ENCODE peak calls at places on chromosome 5, in five cellular contexts. X is heart left ventricle, C is cardiac fibroblast, N is fibroblast of mammary gland, G is Panc1. D is an unnamed sample.

GRCh38 chr5:96096724-96097123 is 135.1 kb upstream of the ELL2 start:
- DNase-seq in X (no peak), C (no peak), N (peak), G (no peak), D (no peak)

GRCh38 chr5:136042665-136043121 is 13.9 kb downstream of the TGFBI start:
- DNase-seq in X (no peak), C (peak), N (no peak), G (no peak), D (no peak)

GRCh38 chr5:96968614-96969013 is 32.7 kb downstream of the LNPEP start:
- DNase-seq in X (no peak), C (no peak), N (no peak), G (no peak), D (no peak)

GRCh38 chr5:76402251-76402879 is 720 bp upstream of the IQGAP2 start:
- DNase-seq in X (peak), C (no peak), N (no peak), G (no peak), D (no peak)

GRCh38 chr5:15215056-15215455 is 284.9 kb upstream of the FBXL7 start:
- DNase-seq in X (no peak), C (no peak), N (no peak), G (no peak), D (no peak)

GRCh38 chr5:103424008-103424407 is 138.6 kb downstream of the NUDT12 start:
- DNase-seq in X (no peak), C (peak), N (peak), G (no peak), D (peak)

GRCh38 chr5:177312649-177313181 is 1.0 kb upstream of the MXD3 start:
- DNase-seq in X (peak), C (no peak), N (peak), G (no peak), D (no peak)

GRCh38 chr5:17802256-17802655 is 168.0 kb downstream of the TAF11L14 start:
- DNase-seq in X (no peak), C (no peak), N (no peak), G (no peak), D (no peak)

GRCh38 chr5:54838843-54839242 is 146.6 kb downstream of the ESM1 start:
- DNase-seq in X (no peak), C (no peak), N (no peak), G (no peak), D (no peak)

GRCh38 chr5:58773744-58774441 is 191.0 kb downstream of the RAB3C start:
- DNase-seq in X (peak), C (peak), N (no peak), G (no peak), D (no peak)

GRCh38 chr5:146731909-146732659 is 146.5 kb downstream of the PPP2R2B start:
- DNase-seq in X (no peak), C (peak), N (peak), G (peak), D (peak)

GRCh38 chr5:150066436-150066835 is 19.9 kb downstream of the CSF1R start:
- DNase-seq in X (no peak), C (no peak), N (no peak), G (no peak), D (no peak)

GRCh38 chr5:179259731-179260323 is 85.4 kb downstream of the ADAMTS2 start:
- DNase-seq in X (no peak), C (no peak), N (no peak), G (no peak), D (no peak)

GRCh38 chr5:179260324-179261070 is 84.8 kb downstream of the ADAMTS2 start:
- DNase-seq in X (no peak), C (no peak), N (no peak), G (no peak), D (no peak)

GRCh38 chr5:179263391-179264052 is 81.7 kb downstream of the ADAMTS2 start:
- DNase-seq in X (peak), C (no peak), N (no peak), G (no peak), D (no peak)

GRCh38 chr5:179262126-179262920 is 82.9 kb downstream of the ADAMTS2 start:
- DNase-seq in X (peak), C (no peak), N (no peak), G (no peak), D (no peak)

GRCh38 chr5:179261301-179262125 is 83.7 kb downstream of the ADAMTS2 start:
- DNase-seq in X (no peak), C (peak), N (peak), G (no peak), D (no peak)
- TF ChIP-seq CTCF in X (no peak), C (peak), N (peak), G (peak), D (peak)

GRCh38 chr5:60209146-60209840 is 315.8 kb upstream of the PDE4D start:
- DNase-seq in X (no peak), C (peak), N (no peak), G (no peak), D (no peak)
- H3K4me3 ChIP-seq in X (no peak), C (no peak), N (no peak), G (no peak), D (no peak)

DNA sequence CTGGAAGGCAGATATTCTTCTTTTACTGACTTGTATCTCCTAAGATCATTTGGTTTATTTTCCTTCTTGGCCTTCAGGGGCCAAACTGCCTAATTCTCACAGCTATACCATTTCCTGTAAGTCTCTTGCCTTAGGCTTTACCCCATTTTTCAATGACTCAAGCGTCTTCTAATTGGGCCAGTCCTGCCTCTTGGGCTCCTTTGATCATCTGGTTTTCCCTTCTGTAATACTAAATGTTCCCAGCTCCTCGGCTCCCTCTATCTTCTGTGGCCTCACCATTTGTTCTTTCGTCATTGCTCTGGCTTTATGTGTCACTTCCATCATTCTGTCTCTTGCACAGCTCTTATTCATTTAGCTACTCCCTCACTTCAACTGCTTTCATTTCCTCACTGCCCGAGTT is 14.5 kb upstream of the SPINK7 start:
- DNase-seq in X (no peak), C (no peak), N (peak), G (no peak), D (no peak)
- TF ChIP-seq CTCF in X (no peak), C (no peak), N (no peak), G (no peak), D (no peak)

GRCh38 chr5:43063731-43064171 is 23.6 kb upstream of the ANXA2R start:
- DNase-seq in X (no peak), C (peak), N (peak), G (peak), D (no peak)
- H3K4me3 ChIP-seq in X (no peak), C (no peak), N (peak), G (peak), D (peak)

GRCh38 chr5:1881273-1881586 is 1.5 kb downstream of the IRX4 start:
- DNase-seq in X (no peak), C (peak), N (peak), G (no peak), D (no peak)
- TF ChIP-seq CTCF in X (no peak), C (no peak), N (no peak), G (no peak), D (no peak)

DNA sequence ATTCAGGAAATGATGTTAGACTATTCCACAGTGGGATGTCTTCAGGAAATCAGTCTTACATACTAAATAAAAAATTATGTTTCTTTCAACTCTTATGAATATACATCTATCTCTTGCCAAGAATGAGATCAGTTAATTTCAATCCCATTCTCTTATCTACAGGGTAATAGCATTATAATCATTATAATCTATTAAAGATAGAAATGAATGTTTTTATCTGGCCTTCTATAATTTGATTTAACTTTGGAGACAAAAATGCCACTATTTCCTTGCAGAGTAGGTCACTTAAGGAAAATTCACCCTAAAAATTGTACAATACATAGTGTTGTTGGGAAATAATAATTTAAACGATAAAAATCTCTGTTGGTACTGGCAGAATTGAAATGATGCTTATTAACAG is 96.4 kb downstream of the HOMER1 start:
- DNase-seq in X (no peak), C (no peak), N (no peak), G (no peak), D (no peak)
- H3K4me3 ChIP-seq in X (no peak), C (no peak), N (no peak), G (no peak), D (no peak)

DNA sequence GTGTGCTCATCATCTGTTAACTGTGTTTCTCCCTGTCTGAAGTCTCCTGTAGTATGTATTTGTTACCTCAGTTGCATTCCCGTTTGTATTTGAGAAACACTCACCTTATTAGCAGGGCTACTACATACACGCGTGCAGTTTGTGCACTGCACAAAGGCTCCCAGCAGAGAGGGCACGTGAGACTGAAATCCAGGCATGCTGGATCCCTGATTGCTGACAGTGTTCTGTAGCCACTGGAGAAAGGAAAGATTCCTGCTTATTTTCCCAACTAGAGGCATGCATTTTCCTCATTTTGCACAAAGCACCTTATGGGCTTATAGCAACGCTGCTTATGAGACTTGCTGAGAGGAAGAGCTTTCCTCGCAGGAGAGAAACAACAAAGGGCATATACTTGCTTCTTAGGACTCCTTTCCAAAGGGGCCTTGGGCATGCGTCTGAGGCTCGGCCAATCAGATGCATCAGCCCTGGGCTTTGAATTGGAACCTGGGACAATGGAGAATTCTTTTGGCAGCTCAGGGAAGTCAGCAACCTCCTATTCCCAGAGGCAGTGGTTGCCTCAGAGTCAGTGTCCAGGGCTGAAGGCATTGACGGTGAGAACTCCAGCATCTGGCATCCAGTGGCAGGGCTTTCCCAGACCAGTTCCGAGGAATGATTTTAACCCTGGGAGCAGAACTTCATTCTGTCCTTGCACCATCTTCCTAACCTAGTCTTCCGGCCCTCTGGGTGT is 9.9 kb upstream of the MEGF10 start:
- DNase-seq in X (no peak), C (no peak), N (no peak), G (no peak), D (no peak)
- TF ChIP-seq CTCF in X (no peak), C (no peak), N (peak), G (no peak), D (no peak)

DNA sequence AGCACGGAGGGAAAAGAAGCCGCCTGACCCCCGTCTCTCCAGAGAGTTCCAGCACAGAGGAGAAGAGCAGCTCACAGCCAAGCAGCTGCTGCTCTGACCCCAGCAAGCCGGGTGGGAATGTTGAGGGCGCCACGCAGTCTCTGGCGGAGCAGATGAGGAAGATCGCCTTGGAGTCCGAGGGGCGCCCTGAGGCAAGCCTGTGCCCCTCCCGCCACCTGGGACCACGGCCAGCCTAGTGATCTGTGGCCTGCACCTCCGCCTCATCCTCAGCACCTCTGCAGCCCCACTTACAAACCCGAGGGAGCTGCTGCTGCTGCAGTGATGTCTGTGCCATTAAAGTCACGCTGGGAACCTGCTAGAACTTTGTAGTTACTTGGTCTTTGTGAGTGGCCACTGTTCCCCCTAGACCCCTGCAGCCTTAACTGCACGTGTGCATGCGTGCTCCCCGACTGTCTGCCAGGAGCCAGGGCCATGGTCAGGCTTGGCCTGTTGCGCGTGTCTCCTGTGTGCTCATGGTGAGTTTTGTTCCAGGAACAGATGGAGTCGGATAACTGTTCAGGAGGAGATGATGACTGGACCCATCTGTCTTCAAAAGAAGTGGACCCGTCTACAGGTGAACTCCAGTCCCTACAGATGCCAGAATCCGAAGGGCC is 12.5 kb downstream of the SQSTM1 start:
- DNase-seq in X (no peak), C (no peak), N (no peak), G (no peak), D (no peak)
- H3K4me3 ChIP-seq in X (no peak), C (no peak), N (no peak), G (no peak), D (no peak)

D was measured in epithelial cell of proximal tubule.